ENCODE peak calls at places on chromosome 4, in five cellular contexts. N is cardiac muscle cell, A is IMR-90, M is kidney, E is left ventricle myocardium inferior. P is an unnamed sample.

GRCh38 chr4:144809056-144809640 is 163.2 kb downstream of the HHIP start:
- DNase-seq in N (no peak), A (no peak), M (peak; percentile 11), E (no peak), P (no peak)

GRCh38 chr4:29047341-29048041 is 1672.7 kb upstream of the PCDH7 start:
- DNase-seq in N (no peak), A (no peak), M (peak; percentile 58), E (no peak), P (peak; percentile 40)

GRCh38 chr4:170990989-170991589 is 822.1 kb upstream of the GALNTL6 start:
- DNase-seq in N (peak; percentile 53), A (no peak), M (no peak), E (no peak), P (no peak)

GRCh38 chr4:54661686-54662085 is 3.9 kb downstream of the KIT start:
- DNase-seq in N (no peak), A (peak; percentile 92), M (no peak), E (no peak), P (no peak)

GRCh38 chr4:39320381-39321115 is 45.6 kb downstream of the RFC1 start:
- DNase-seq in N (no peak), A (peak; percentile 56), M (no peak), E (no peak), P (no peak)

GRCh38 chr4:89298160-89298559 is 9.4 kb downstream of the GPRIN3 start:
- DNase-seq in N (no peak), A (no peak), M (no peak), E (no peak), P (no peak)

GRCh38 chr4:169282429-169283113 is 11.8 kb upstream of the SH3RF1 start:
- DNase-seq in N (no peak), A (peak; percentile 78), M (no peak), E (no peak), P (no peak)

GRCh38 chr4:16253127-16253960 is 27.1 kb upstream of the TAPT1 start:
- DNase-seq in N (no peak), A (peak; percentile 88), M (no peak), E (no peak), P (no peak)

GRCh38 chr4:24689212-24689611 is 104.9 kb upstream of the DHX15 start:
- DNase-seq in N (no peak), A (no peak), M (no peak), E (no peak), P (no peak)

GRCh38 chr4:4327652-4328121 is 37.6 kb downstream of the ZBTB49 start:
- DNase-seq in N (peak; percentile 31), A (no peak), M (peak; percentile 77), E (peak; percentile 34), P (peak; percentile 59)

GRCh38 chr4:184097240-184097619 is 120.4 kb downstream of the ENPP6 start:
- DNase-seq in N (no peak), A (no peak), M (peak; percentile 86), E (peak; percentile 43), P (peak; percentile 70)
- TF ChIP-seq CTCF in N (peak; percentile 7), A (peak; percentile 26), M (no peak), E (peak; percentile 53), P (peak; percentile 44)

GRCh38 chr4:51842554-51843308 is at the start of gene DCUN1D4:
- DNase-seq in N (peak; percentile 100), A (peak; percentile 99), M (peak; percentile 100), E (peak; percentile 100), P (peak; percentile 100)
- TF ChIP-seq CTCF in N (peak; percentile 43), A (peak; percentile 59), M (peak; percentile 36), E (peak; percentile 61), P (peak; percentile 56)

GRCh38 chr4:59247032-59247431 is 1953.1 kb upstream of the ADGRL3 start:
- DNase-seq in N (peak; percentile 5), A (no peak), M (no peak), E (no peak), P (no peak)
- TF ChIP-seq CTCF in N (no peak), A (no peak), M (no peak), E (peak; percentile 33), P (peak; percentile 9)

DNA sequence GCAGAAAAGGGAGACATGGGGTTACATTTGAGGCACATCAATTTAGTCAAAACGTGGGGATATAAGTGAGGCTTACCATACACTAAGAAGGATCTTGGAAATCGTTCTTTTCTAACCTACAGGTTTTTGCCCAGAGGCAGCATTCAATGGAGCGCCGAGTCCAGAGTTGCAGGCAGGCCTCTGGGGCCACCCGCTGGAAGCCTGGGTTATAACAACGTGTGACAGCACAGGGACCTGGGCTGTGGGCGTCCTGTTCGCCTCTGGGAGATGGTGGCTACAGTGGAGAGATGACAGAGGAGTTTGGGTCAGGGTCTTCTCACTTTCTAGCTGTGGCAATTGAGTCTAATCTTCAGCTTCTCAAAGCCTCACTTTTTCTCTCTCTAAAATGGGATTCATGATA is 53.9 kb downstream of the ENPP6 start:
- DNase-seq in N (peak; percentile 85), A (peak; percentile 6), M (no peak), E (peak; percentile 42), P (peak; percentile 73)
- TF ChIP-seq CTCF in N (peak; percentile 67), A (peak; percentile 54), M (peak; percentile 63), E (peak; percentile 78), P (peak; percentile 63)

GRCh38 chr4:83582289-83582756 is 46.4 kb downstream of the GPAT3 start:
- DNase-seq in N (no peak), A (no peak), M (no peak), E (no peak), P (no peak)
- TF ChIP-seq CTCF in N (no peak), A (no peak), M (peak; percentile 26), E (peak; percentile 18), P (no peak)

DNA sequence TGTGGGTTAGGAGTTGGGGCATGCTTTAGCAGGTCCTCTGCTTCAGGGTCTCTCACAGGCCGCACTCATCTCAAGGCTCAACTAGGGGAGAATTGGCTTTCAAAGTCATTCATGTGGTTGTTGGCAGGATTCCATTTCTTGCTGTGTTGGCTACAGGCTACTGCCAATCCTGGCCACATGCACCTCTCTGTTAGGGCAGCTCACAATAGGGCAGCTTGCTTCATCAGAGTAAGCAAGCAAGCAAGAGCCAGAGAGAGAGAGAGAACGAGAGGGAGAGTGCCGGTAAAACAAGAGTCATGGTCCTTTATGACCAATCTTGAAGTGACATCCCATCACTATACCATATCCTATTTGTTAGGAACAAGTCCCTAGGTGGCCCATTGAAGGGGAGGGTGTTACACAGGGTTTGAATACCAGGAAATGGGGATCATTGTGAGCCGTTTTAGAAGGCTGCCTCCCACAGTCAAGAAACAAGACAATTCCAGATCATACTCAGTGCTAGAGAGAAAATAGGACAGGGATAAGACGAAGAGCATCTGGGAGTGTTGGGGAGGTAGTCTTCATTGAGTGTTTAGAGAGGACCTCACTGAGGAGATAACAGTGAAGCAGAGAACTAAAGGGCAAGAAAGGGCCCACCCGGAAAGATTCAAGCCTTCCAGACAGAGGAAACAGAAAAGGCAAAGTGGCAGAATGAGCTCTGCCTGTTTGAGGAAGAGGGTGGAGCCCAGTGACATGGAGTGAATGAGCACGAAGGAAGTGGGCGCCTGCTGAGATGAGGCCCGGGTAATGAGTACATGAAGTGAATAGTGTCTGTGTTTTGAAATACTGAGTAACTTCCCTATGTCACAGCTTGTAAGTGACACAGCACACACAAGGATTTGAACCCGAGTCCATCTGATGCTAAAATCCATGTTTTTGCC is 32.8 kb upstream of the TLR2 start:
- DNase-seq in N (no peak), A (no peak), M (no peak), E (peak; percentile 49), P (peak; percentile 87)
- TF ChIP-seq CTCF in N (no peak), A (no peak), M (no peak), E (no peak), P (no peak)

DNA sequence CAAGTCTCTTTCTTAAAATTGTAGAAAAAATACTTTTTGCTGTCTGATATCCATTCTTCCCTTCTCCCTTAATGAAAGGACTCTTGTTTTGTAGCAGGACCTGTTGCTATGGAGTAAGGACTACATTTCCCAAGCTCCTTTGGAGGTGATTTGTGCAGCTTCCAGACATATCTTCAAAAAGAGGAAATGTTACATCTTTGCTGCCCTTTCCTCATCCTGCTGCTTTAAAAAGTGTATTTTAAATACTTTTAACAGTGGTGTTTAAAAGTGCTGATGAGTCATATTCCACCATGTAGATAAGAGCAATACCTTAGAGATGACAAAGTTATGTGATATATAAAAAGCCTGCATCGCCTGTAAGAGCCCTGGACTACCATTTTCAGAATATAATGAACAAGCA is 98.7 kb downstream of the CFAP299 start:
- DNase-seq in N (no peak), A (peak; percentile 95), M (no peak), E (no peak), P (no peak)
- TF ChIP-seq CTCF in N (no peak), A (no peak), M (no peak), E (no peak), P (no peak)

DNA sequence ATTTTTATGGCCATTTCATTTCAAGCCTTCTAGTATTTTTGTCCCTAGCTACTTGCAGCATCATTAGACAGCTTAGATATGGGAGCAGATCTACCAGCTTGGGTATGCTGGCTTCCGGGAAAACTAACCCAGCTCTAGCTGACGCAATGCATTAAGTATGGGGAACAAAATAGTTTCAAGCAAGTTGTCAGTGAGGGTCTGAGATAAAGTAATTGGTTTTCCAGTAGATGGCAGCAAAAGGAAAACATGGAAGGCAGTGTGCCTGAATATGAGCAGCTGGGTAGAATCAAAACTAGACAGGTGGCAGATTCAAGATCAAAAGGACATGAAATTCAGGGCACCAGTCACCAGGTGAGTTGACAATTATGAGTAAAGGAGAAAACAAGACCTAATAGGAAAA is 340.9 kb upstream of the CTSO start:
- DNase-seq in N (peak; percentile 49), A (peak; percentile 87), M (no peak), E (no peak), P (no peak)
- TF ChIP-seq CTCF in N (peak; percentile 46), A (peak; percentile 63), M (peak; percentile 18), E (no peak), P (no peak)

P was measured in lower lobe of right lung.